ENCODE peak calls at places on chromosome 13, in six cellular contexts. R, U, I, F, Y and D are unnamed samples.

GRCh38 chr13:19810996-19811881 is 28.5 kb upstream of the PSPC1 start:
- DNase-seq in Y (no peak), I (no peak), F (no peak), U (no peak), R (no peak), D (no peak)

GRCh38 chr13:112722433-112723250 is 32.8 kb downstream of the ATP11A start:
- DNase-seq in F (peak), R (no peak), Y (no peak), I (no peak), U (peak), D (peak)

GRCh38 chr13:31681133-31681532 is 58.2 kb upstream of the RXFP2 start:
- DNase-seq in Y (no peak), F (no peak), I (no peak), U (no peak), R (no peak), D (no peak)

GRCh38 chr13:67229438-67230242 is 496 bp downstream of the PCDH9 start:
- DNase-seq in R (no peak), U (no peak), I (no peak), Y (no peak), F (peak), D (no peak)

GRCh38 chr13:113860051-113860471 is 3.8 kb downstream of the GAS6 start:
- DNase-seq in U (no peak), R (no peak), F (no peak), I (no peak), Y (no peak), D (no peak)

GRCh38 chr13:98746968-98747367 is 5.5 kb downstream of the SLC15A1 start:
- DNase-seq in U (no peak), Y (no peak), I (no peak), F (peak), R (no peak), D (no peak)

GRCh38 chr13:108632649-108633167 is 3.3 kb downstream of the MYO16 start:
- DNase-seq in I (no peak), R (no peak), U (no peak), F (no peak), Y (no peak), D (no peak)

GRCh38 chr13:76168661-76169060 is 532.5 kb downstream of the LMO7 start:
- DNase-seq in U (no peak), F (no peak), Y (no peak), I (no peak), R (no peak), D (no peak)

GRCh38 chr13:111031531-111031961 is 83.6 kb upstream of the ARHGEF7 start:
- DNase-seq in U (no peak), I (no peak), Y (no peak), F (peak), R (no peak), D (no peak)

GRCh38 chr13:111572956-111573355 is 252.5 kb downstream of the TEX29 start:
- DNase-seq in F (no peak), I (peak), R (no peak), Y (no peak), U (no peak), D (peak)

GRCh38 chr13:110103479-110103878 is 203.5 kb downstream of the COL4A1 start:
- DNase-seq in R (no peak), Y (no peak), F (no peak), I (no peak), U (no peak), D (no peak)

GRCh38 chr13:80132741-80133601 is 208.0 kb downstream of the SPRY2 start:
- DNase-seq in F (peak), I (no peak), U (peak), Y (peak), R (no peak), D (peak)

GRCh38 chr13:33471182-33471581 is 185.6 kb upstream of the STARD13 start:
- DNase-seq in R (no peak), F (no peak), I (no peak), Y (no peak), U (no peak), D (peak)

GRCh38 chr13:93375491-93375890 is 148.9 kb downstream of the GPC6 start:
- DNase-seq in F (no peak), R (no peak), I (no peak), Y (no peak), U (no peak), D (peak)

GRCh38 chr13:59112375-59112774 is 1051.4 kb downstream of the DIAPH3 start:
- DNase-seq in U (no peak), F (no peak), I (no peak), R (no peak), Y (no peak), D (peak)

GRCh38 chr13:44199627-44200207 is 173.9 kb upstream of the SERP2 start:
- DNase-seq in R (no peak), F (no peak), U (no peak), Y (no peak), I (no peak), D (no peak)

GRCh38 chr13:108352599-108352998 is 83.1 kb downstream of the TNFSF13B start:
- DNase-seq in Y (no peak), U (no peak), R (no peak), I (no peak), F (no peak), D (no peak)

GRCh38 chr13:41408061-41408460 is 49.3 kb upstream of the RGCC start:
- DNase-seq in Y (no peak), U (no peak), R (no peak), I (no peak), F (no peak), D (no peak)

GRCh38 chr13:67620665-67621064 is 390.5 kb upstream of the PCDH9 start:
- DNase-seq in I (no peak), U (no peak), R (no peak), F (no peak), Y (no peak), D (no peak)

GRCh38 chr13:84430015-84430414 is 547.7 kb upstream of the SLITRK1 start:
- DNase-seq in Y (no peak), I (no peak), R (no peak), U (no peak), F (no peak), D (no peak)

GRCh38 chr13:27791901-27792392 is 336 bp upstream of the GSX1 start:
- DNase-seq in I (no peak), U (no peak), R (no peak), Y (no peak), F (no peak), D (no peak)

GRCh38 chr13:25300861-25301346 is 521 bp upstream of the NUP58 start:
- DNase-seq in I (no peak), Y (no peak), F (no peak), U (peak), R (no peak), D (peak)

GRCh38 chr13:33017410-33017929 is 1.2 kb downstream of the KL start:
- DNase-seq in I (no peak), Y (no peak), F (no peak), U (peak), R (no peak), D (peak)

GRCh38 chr13:35349673-35350278 is 126.7 kb downstream of the MAB21L1 start:
- DNase-seq in R (no peak), F (no peak), I (no peak), Y (no peak), U (no peak), D (no peak)

GRCh38 chr13:68232351-68233130 is 1002.4 kb upstream of the PCDH9 start:
- DNase-seq in U (no peak), I (no peak), F (no peak), R (no peak), Y (no peak), D (peak)

GRCh38 chr13:92187378-92187989 is 789.1 kb downstream of the GPC5 start:
- DNase-seq in I (peak), R (no peak), Y (no peak), F (peak), U (no peak), D (peak)

GRCh38 chr13:57624565-57625435 is 6.7 kb upstream of the PCDH17 start:
- DNase-seq in R (no peak), U (no peak), Y (peak), F (peak), I (peak), D (peak)

GRCh38 chr13:27821566-27821965 is 29.3 kb downstream of the GSX1 start:
- DNase-seq in I (no peak), U (no peak), F (no peak), Y (no peak), R (no peak), D (no peak)

GRCh38 chr13:75825161-75825560 is 189.0 kb downstream of the LMO7 start:
- DNase-seq in R (no peak), I (no peak), Y (no peak), F (no peak), U (no peak), D (no peak)

GRCh38 chr13:110442946-110443632 is 118.4 kb downstream of the RAB20 start:
- DNase-seq in I (no peak), R (no peak), U (no peak), Y (no peak), F (peak), D (no peak)

GRCh38 chr13:106432636-106433035 is 102.8 kb downstream of the EFNB2 start:
- DNase-seq in I (no peak), F (no peak), R (no peak), Y (no peak), U (no peak), D (no peak)

GRCh38 chr13:77143325-77143907 is 116.5 kb upstream of the FBXL3 start:
- DNase-seq in F (no peak), U (no peak), R (no peak), Y (no peak), I (no peak), D (no peak)